ENCODE peak calls at places on chromosome 17, in five cellular contexts. S is upper lobe of right lung, Y is adrenal gland, G is tibial nerve, B is uterus. P is an unnamed sample. For H3K9me3, the result is how much of the 10 kb centered on the place peaks cover.

GRCh38 chr17:42798383-42799380 is at the start of the genes CNTD1 and COA3:
- DNase-seq in G (peak), B (peak), Y (peak), S (peak), P (peak)

GRCh38 chr17:49995055-49995738 is at the start of gene DLX3:
- DNase-seq in S (peak), Y (peak), B (peak), G (peak), P (no peak)

GRCh38 chr17:39208893-39209292 is 8.8 kb downstream of the RPL19 start:
- DNase-seq in Y (no peak), S (peak), G (no peak), B (no peak), P (no peak)

GRCh38 chr17:70225272-70225671 is 55.9 kb downstream of the KCNJ2 start:
- DNase-seq in G (no peak), B (no peak), Y (no peak), S (no peak), P (no peak)

GRCh38 chr17:75147878-75148546 is 6.3 kb downstream of the JPT1 start:
- DNase-seq in G (no peak), S (peak), B (no peak), Y (no peak), P (peak)

GRCh38 chr17:72477529-72477928 is 356.7 kb downstream of the SOX9 start:
- DNase-seq in S (no peak), Y (no peak), G (no peak), B (no peak), P (no peak)

GRCh38 chr17:6596941-6597340 is 40.6 kb upstream of the PITPNM3 start:
- DNase-seq in B (no peak), Y (no peak), G (no peak), S (no peak), P (no peak)

GRCh38 chr17:40023590-40024292 is 8.5 kb downstream of the CSF3 start:
- DNase-seq in B (peak), G (no peak), Y (peak), S (peak), P (no peak)

GRCh38 chr17:44922746-44923470 is 7.6 kb upstream of the GFAP start:
- DNase-seq in G (no peak), Y (no peak), S (peak), B (no peak), P (peak)

GRCh38 chr17:77432034-77432554 is 291.3 kb downstream of the SEC14L1 start:
- DNase-seq in G (no peak), B (no peak), Y (no peak), S (no peak), P (no peak)

GRCh38 chr17:45948881-45949624 is 50.0 kb upstream of the STH start:
- DNase-seq in S (peak), G (peak), Y (peak), B (peak), P (peak)

GRCh38 chr17:45850468-45850867 is 5.8 kb downstream of the SPPL2C start:
- DNase-seq in S (no peak), Y (no peak), G (no peak), B (no peak), P (no peak)

GRCh38 chr17:74742153-74742515 is 5.1 kb downstream of the RAB37 start:
- DNase-seq in S (no peak), Y (no peak), B (no peak), G (no peak), P (peak)

GRCh38 chr17:73976676-73977521 is 226.6 kb upstream of the RPL38 start:
- DNase-seq in S (peak), Y (no peak), G (no peak), B (no peak), P (no peak)

GRCh38 chr17:48961516-48962233 is 6.7 kb downstream of the GIP start:
- DNase-seq in Y (no peak), S (no peak), B (no peak), G (no peak), P (no peak)

GRCh38 chr17:75822119-75822799 is 21.9 kb downstream of the UNC13D start:
- DNase-seq in B (peak), G (no peak), S (no peak), Y (peak), P (peak)

GRCh38 chr17:19024101-19025078 is 19.8 kb upstream of the FAM83G start:
- DNase-seq in S (peak), B (no peak), Y (no peak), G (no peak), P (no peak)

GRCh38 chr17:27783951-27784350 is 16.4 kb downstream of the NOS2 start:
- DNase-seq in Y (no peak), B (no peak), S (no peak), G (no peak), P (no peak)

GRCh38 chr17:65423346-65424140 is 137.9 kb downstream of the AXIN2 start:
- DNase-seq in B (no peak), Y (no peak), S (no peak), G (no peak), P (no peak)

GRCh38 chr17:28147026-28147425 is 104.5 kb downstream of the NLK start:
- DNase-seq in G (no peak), Y (no peak), B (no peak), S (no peak), P (no peak)

DNA sequence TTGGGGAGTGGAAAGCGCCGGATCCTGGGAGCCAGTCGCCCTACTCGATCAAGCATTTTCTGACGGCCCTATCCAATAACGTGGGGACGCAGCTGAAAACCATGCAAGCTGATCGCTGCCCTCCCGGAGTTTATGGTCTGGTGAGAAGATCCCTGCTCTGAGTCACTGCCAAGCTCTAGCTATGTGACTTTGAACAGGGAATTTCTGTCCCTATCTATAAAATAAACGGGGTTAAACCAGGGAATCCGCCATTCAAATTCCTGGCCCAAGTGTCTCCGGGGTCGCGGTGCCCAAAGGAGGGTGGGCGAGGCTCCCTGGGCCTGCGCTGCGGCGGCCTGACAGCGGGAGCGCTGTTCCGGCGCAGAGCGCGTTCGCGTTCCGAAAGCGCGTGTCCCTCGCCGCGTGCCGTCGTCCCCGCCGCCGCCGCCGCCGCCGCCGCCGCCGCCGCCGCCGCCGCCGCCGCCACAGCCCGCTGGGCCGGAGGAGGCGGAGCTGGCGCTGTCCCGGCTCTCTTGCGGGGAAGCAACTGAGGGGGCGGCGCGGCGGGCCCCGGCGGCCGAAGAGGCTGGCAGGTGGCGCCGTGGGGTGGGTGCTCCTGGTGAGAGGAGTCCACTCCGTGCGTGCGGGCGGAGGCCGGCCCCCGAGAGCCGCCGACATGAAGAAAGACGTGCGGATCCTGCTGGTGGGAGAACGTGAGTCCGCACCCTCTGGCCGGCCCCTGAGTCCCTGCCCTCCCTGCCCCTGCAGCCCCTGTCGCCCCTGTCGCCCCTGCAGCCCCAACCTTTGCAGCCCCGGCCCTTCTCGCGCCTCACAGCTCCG is at the start of gene RHOT1:
- DNase-seq in S (peak), Y (peak), G (peak), B (peak), P (peak)
- TF ChIP-seq CTCF in S (peak), Y (peak), G (peak), B (peak), P (peak)

GRCh38 chr17:8500609-8501008 is 64.9 kb downstream of the NDEL1 start:
- DNase-seq in Y (peak), G (no peak), S (peak), B (no peak), P (no peak)

GRCh38 chr17:8496081-8496480 is 60.4 kb downstream of the NDEL1 start:
- DNase-seq in B (no peak), G (no peak), S (peak), Y (peak), P (no peak)

GRCh38 chr17:8499171-8499570 is 63.5 kb downstream of the NDEL1 start:
- DNase-seq in Y (peak), B (no peak), G (no peak), S (peak), P (no peak)

GRCh38 chr17:8502100-8502499 is 66.4 kb downstream of the NDEL1 start:
- DNase-seq in Y (peak), B (no peak), S (peak), G (no peak), P (no peak)

GRCh38 chr17:8499614-8500013 is 63.9 kb downstream of the NDEL1 start:
- DNase-seq in G (no peak), S (peak), Y (peak), B (no peak), P (no peak)
- H3K27ac ChIP-seq in G (no peak), S (no peak), Y (no peak), B (no peak), P (no peak)

GRCh38 chr17:79473836-79474204 is 137.0 kb downstream of the RBFOX3 start:
- DNase-seq in S (no peak), Y (no peak), B (no peak), G (no peak), P (no peak)

GRCh38 chr17:79469646-79470045 is 141.2 kb downstream of the RBFOX3 start:
- DNase-seq in B (no peak), S (no peak), G (no peak), Y (no peak), P (no peak)

GRCh38 chr17:79478051-79478461 is 132.8 kb downstream of the RBFOX3 start:
- DNase-seq in G (no peak), S (no peak), Y (no peak), B (peak), P (no peak)

GRCh38 chr17:79476074-79476473 is 134.8 kb downstream of the RBFOX3 start:
- DNase-seq in B (no peak), S (no peak), G (no peak), Y (no peak), P (no peak)

GRCh38 chr17:79473111-79473835 is 137.6 kb downstream of the RBFOX3 start:
- DNase-seq in Y (peak), G (no peak), B (no peak), S (no peak), P (no peak)
- H3K9me3 ChIP-seq in Y (under half), G (under half), B (under half), S (under half), P (under half)

GRCh38 chr17:58084317-58084981 is 1.2 kb downstream of the DYNLL2 start:
- DNase-seq in Y (peak), B (peak), S (peak), G (peak), P (peak)

GRCh38 chr17:58082341-58082869 is 814 bp upstream of the DYNLL2 start:
- DNase-seq in Y (no peak), B (no peak), G (no peak), S (no peak), P (no peak)

GRCh38 chr17:58085039-58085715 is 2.0 kb downstream of the DYNLL2 start:
- DNase-seq in G (no peak), B (no peak), Y (peak), S (no peak), P (no peak)

GRCh38 chr17:58082870-58083490 is at the start of gene DYNLL2:
- DNase-seq in S (peak), Y (peak), G (peak), B (peak), P (peak)

GRCh38 chr17:58083491-58084316 is 485 bp downstream of the DYNLL2 start:
- DNase-seq in Y (peak), G (no peak), S (peak), B (peak), P (peak)
- TF ChIP-seq CTCF in Y (no peak), G (no peak), S (no peak), B (no peak), P (no peak)

GRCh38 chr17:80124351-80124981 is 22.5 kb downstream of the EIF4A3 start:
- DNase-seq in Y (no peak), S (no peak), G (no peak), B (no peak), P (no peak)
- H3K27ac ChIP-seq in Y (no peak), S (no peak), G (no peak), B (no peak), P (no peak)

P was measured in CD4-positive, alpha-beta T cell.